ENCODE peak calls at places on chromosome 20, in five cellular contexts. E is GM23248, X is MM.1S, B is psoas muscle, M is adipocyte. J is an unnamed sample.

GRCh38 chr20:44743916-44744655 is 1.6 kb upstream of the KCNK15 start:
- DNase-seq in B (peak; percentile 10), M (no peak), E (no peak), X (no peak), J (no peak)

GRCh38 chr20:64091762-64092161 is 7.6 kb upstream of the LKAAEAR1 start:
- DNase-seq in M (no peak), E (no peak), B (no peak), X (no peak), J (no peak)

GRCh38 chr20:4217349-4217761 is 202.0 kb upstream of the RNF24 start:
- DNase-seq in B (peak; percentile 57), M (no peak), E (no peak), X (no peak), J (no peak)

GRCh38 chr20:9409352-9409751 is 105.0 kb upstream of the LAMP5 start:
- DNase-seq in B (no peak), X (no peak), M (peak; percentile 43), E (peak; percentile 73), J (no peak)

GRCh38 chr20:7926767-7927166 is 13.5 kb downstream of the HAO1 start:
- DNase-seq in M (peak; percentile 56), X (peak; percentile 41), B (no peak), E (peak; percentile 60), J (no peak)

GRCh38 chr20:14915356-14915755 is 577.9 kb upstream of the FLRT3 start:
- DNase-seq in E (no peak), B (no peak), X (no peak), M (no peak), J (no peak)

GRCh38 chr20:45867811-45868176 is 10.4 kb downstream of the ZSWIM3 start:
- DNase-seq in E (peak; percentile 82), B (no peak), X (no peak), M (peak; percentile 34), J (no peak)

GRCh38 chr20:38143238-38143645 is 21.8 kb downstream of the TGM2 start:
- DNase-seq in B (no peak), E (no peak), X (no peak), M (no peak), J (no peak)

GRCh38 chr20:19658137-19658536 is 99.9 kb upstream of the RIN2 start:
- DNase-seq in M (no peak), E (no peak), X (peak; percentile 82), B (peak; percentile 58), J (no peak)

GRCh38 chr20:37796121-37796520 is 102.3 kb downstream of the CTNNBL1 start:
- DNase-seq in B (no peak), M (no peak), X (no peak), E (no peak), J (no peak)

GRCh38 chr20:38805502-38805957 is at the start of gene PPP1R16B:
- DNase-seq in B (peak; percentile 59), E (peak; percentile 32), X (peak; percentile 83), M (peak; percentile 48), J (peak; percentile 83)

GRCh38 chr20:15937179-15937578 is 636.1 kb downstream of the KIF16B start:
- DNase-seq in X (no peak), E (no peak), M (no peak), B (no peak), J (no peak)

GRCh38 chr20:49186535-49187329 is 1.4 kb downstream of the STAU1 start:
- DNase-seq in X (peak; percentile 59), E (peak; percentile 84), M (peak; percentile 78), B (peak; percentile 57), J (peak; percentile 42)

GRCh38 chr20:11555510-11555909 is 362.2 kb upstream of the BTBD3 start:
- DNase-seq in B (no peak), E (no peak), M (no peak), X (no peak), J (no peak)

GRCh38 chr20:23399568-23400241 is 21.6 kb downstream of the NAPB start:
- DNase-seq in B (no peak), E (peak; percentile 80), M (peak; percentile 22), X (no peak), J (no peak)

GRCh38 chr20:19742974-19743649 is 14.9 kb upstream of the RIN2 start:
- DNase-seq in X (no peak), B (no peak), E (no peak), M (no peak), J (no peak)

GRCh38 chr20:41783423-41784220 is 165.4 kb upstream of the CHD6 start:
- DNase-seq in X (no peak), E (no peak), M (no peak), B (no peak), J (no peak)

GRCh38 chr20:56628015-56628872 is 862 bp upstream of the TFAP2C start:
- DNase-seq in E (peak; percentile 66), X (peak; percentile 20), B (no peak), M (no peak), J (no peak)

GRCh38 chr20:38751360-38751976 is 3.2 kb downstream of the ACTR5 start:
- DNase-seq in X (peak; percentile 52), E (peak; percentile 64), M (peak; percentile 66), B (no peak), J (no peak)

DNA sequence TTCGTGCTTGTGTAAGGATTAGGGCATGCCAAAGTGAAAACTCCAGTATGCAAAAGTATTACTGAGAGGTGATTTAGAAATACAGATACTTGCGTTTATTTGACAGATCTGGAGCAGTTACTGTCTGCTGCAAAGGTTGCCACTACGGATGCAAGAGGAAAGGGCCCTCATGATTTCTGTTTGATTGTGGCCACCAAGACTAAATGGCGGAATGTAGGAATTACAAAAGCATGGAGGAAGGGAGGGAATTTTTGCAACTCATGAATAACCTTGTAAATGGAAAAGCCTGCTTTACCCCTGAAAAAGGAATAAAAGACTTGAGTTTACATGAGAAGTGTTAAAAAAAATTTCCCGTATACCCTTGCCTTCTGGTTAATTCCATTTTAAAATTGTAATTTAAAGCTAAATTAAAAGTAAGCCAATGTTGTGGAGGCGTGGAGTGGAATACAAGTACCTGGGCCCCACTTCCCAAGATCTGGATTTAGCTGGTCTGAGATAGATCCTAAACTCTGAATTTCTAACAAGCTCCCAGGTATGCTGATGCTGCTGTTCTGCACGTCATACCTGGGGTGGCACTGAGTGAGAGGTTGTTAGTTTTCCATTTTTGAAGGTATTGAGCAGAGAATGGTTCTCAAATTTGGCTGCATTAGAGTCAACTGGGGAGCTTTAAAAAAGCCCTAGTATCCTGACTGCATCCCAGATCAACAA is 56.6 kb upstream of the NKX2-2 start:
- DNase-seq in E (no peak), X (no peak), B (no peak), M (no peak), J (no peak)
- H3K4me3 ChIP-seq in E (no peak overlapping the region), X (no peak overlapping the region), B (no peak overlapping the region), M (no peak overlapping the region), J (no peak overlapping the region)

GRCh38 chr20:61230-61629 is 26.2 kb upstream of the DEFB125 start:
- DNase-seq in B (no peak), E (no peak), X (no peak), M (no peak), J (no peak)

GRCh38 chr20:62487-62886 is 25.0 kb upstream of the DEFB125 start:
- DNase-seq in B (no peak), M (no peak), E (no peak), X (no peak), J (no peak)

GRCh38 chr20:64026-64603 is 23.4 kb upstream of the DEFB125 start:
- DNase-seq in X (no peak), E (no peak), B (no peak), M (no peak), J (no peak)

GRCh38 chr20:60035-60918 is 27.2 kb upstream of the DEFB125 start:
- DNase-seq in B (no peak), E (peak; percentile 2), M (no peak), X (no peak), J (no peak)

DNA sequence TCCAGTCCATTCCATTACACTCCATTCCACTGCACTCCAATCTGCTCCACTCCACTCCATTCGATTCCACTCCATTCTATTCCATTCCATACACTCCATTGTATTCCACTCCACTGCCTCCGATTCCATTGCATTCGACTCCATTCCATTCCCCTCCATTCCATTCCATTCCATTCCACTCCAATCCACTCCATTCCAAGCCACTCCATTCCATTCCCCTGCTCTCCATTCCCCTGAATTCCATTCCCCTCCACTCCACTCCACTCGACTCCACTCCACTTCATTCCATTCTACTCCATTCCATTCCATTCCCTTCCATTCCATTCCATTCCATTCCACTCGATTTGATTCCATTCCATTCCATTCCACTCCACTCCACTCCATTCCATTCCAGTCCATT is 25.7 kb upstream of the DEFB125 start:
- DNase-seq in X (no peak), B (no peak), M (no peak), E (no peak), J (no peak)
- H3K9me3 ChIP-seq in X (no peaks in the 10 kb centered on the region), B (no peaks in the 10 kb centered on the region), M (peaks cover 5% of the 10 kb centered on the region), E (no peaks in the 10 kb centered on the region), J (no peaks in the 10 kb centered on the region)

DNA sequence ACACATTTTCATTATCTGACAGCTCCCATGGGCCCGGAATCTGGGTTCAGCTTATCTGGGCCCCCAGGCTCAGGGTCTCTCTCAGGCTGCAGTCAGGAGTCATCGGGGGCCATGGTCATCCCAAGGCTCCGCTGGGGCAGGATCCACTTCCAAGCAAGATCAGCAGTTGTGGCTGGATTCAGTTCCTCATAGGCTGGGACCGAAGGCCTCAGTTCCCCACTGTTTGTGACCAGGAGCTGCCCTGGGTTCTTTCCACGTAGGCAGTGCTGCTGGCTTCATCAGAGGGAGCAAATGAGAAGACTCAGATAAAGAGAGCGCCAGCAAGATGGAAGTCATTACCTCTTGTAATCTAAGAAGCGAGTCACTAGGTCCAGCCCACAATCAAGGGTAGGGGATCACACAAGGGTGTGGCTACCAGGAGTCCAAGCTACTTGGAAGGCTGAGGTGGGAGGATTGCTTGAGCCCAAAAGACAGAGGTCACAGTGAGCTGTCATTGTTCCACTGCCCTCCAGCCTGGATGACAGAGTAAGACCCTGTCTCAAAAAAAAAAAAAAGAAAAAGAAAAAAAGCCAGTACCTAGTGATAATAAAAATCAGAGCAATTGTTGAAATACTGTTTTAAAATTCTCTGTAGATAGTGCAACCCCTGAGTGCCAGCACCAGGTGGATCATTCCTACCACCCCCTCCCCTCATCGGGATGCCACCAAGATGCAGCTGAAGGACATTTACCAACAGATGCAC is 162.7 kb downstream of the NFATC2 start:
- DNase-seq in B (no peak), X (no peak), M (no peak), E (no peak), J (no peak)
- H3K4me1 ChIP-seq in B (peaks cover 10% of the 10 kb centered on the region), X (no peaks in the 10 kb centered on the region), M (no peaks in the 10 kb centered on the region), E (peaks cover 17% of the 10 kb centered on the region), J (no peaks in the 10 kb centered on the region)

GRCh38 chr20:16944753-16945152 is 196.6 kb downstream of the OTOR start:
- DNase-seq in M (no peak), B (no peak), E (no peak), X (no peak), J (no peak)
- H3K4me3 ChIP-seq in M (no peak overlapping the region), B (no peak overlapping the region), E (no peak overlapping the region), X (no peak overlapping the region), J (no peak overlapping the region)